ENCODE peak calls at places on chromosomes 4 and X, in four cellular contexts. O, D, Q and T are unnamed samples.

GRCh38 chrX:17032351-17032750 is 85.9 kb downstream of the REPS2 start:
- DNase-seq in O (peak; percentile 91), D (no peak), Q (no peak), T (no peak)

GRCh38 chrX:130902446-130902782 is 595 bp downstream of the ENOX2 start:
- DNase-seq in O (no peak), D (no peak), Q (no peak), T (no peak)

GRCh38 chrX:41472231-41472815 is 25.2 kb downstream of the NYX start:
- DNase-seq in O (no peak), D (no peak), Q (no peak), T (no peak)

GRCh38 chrX:110145854-110146253 is 142.9 kb downstream of the TMEM164 start:
- DNase-seq in O (no peak), D (no peak), Q (no peak), T (no peak)

GRCh38 chr4:184485279-184485678 is 10.9 kb upstream of the IRF2 start:
- DNase-seq in O (no peak), D (no peak), Q (no peak), T (no peak)

GRCh38 chrX:102599950-102600579 is 750 bp downstream of the ARMCX5 start:
- DNase-seq in O (no peak), D (no peak), Q (no peak), T (no peak)

GRCh38 chr4:108291137-108291536 is 122.4 kb upstream of the LEF1 start:
- DNase-seq in O (no peak), D (no peak), Q (no peak), T (no peak)

GRCh38 chr4:186554890-186555827 is at the start of gene MTNR1A:
- DNase-seq in O (no peak), D (no peak), Q (no peak), T (no peak)

GRCh38 chrX:72272868-72273267 is 4.2 kb downstream of the RPS4X start:
- DNase-seq in O (peak; percentile 44), D (no peak), Q (no peak), T (no peak)

GRCh38 chr4:20724915-20725314 is 24.7 kb downstream of the PACRGL start:
- DNase-seq in O (no peak), D (no peak), Q (no peak), T (no peak)

GRCh38 chr4:108804648-108805273 is 41.9 kb upstream of the ETNPPL start:
- DNase-seq in O (no peak), D (no peak), Q (no peak), T (no peak)

GRCh38 chrX:23332888-23333821 is 1.5 kb upstream of the PTCHD1 start:
- DNase-seq in O (no peak), D (no peak), Q (no peak), T (no peak)

GRCh38 chr4:88458091-88458740 is 1.3 kb downstream of the HERC5 start:
- DNase-seq in O (no peak), D (no peak), Q (no peak), T (no peak)
- H3K4me3 ChIP-seq in O (no peak overlapping the region), D (peak overlapping the region; percentile 78), Q (peak overlapping the region; percentile 74), T (peak overlapping the region; percentile 69)

GRCh38 chr4:17124767-17125166 is 226.3 kb upstream of the LDB2 start:
- DNase-seq in O (no peak), D (no peak), Q (no peak), T (no peak)
- TF ChIP-seq CTCF in O (peak; percentile 36), D (peak; percentile 10), Q (no peak), T (peak; percentile 31)

GRCh38 chr4:1348746-1349145 is 1.7 kb downstream of the UVSSA start:
- DNase-seq in O (no peak), D (no peak), Q (no peak), T (no peak)
- H3K4me3 ChIP-seq in O (no peak overlapping the region), D (no peak overlapping the region), Q (no peak overlapping the region), T (no peak overlapping the region)

GRCh38 chr4:83387922-83388676 is 53.5 kb upstream of the HPSE start:
- DNase-seq in O (no peak), D (no peak), Q (no peak), T (no peak)

GRCh38 chr4:83389756-83390505 is 55.3 kb upstream of the HPSE start:
- DNase-seq in O (no peak), D (no peak), Q (no peak), T (no peak)

GRCh38 chr4:83392562-83392961 is 57.9 kb upstream of the HPSE start:
- DNase-seq in O (no peak), D (no peak), Q (no peak), T (no peak)

GRCh38 chr4:83389037-83389755 is 54.5 kb upstream of the HPSE start:
- DNase-seq in O (no peak), D (no peak), Q (no peak), T (no peak)

GRCh38 chr4:83390965-83391364 is 56.3 kb upstream of the HPSE start:
- DNase-seq in O (no peak), D (no peak), Q (no peak), T (no peak)
- TF ChIP-seq CTCF in O (no peak), D (no peak), Q (no peak), T (no peak)

GRCh38 chrX:46573331-46573895 is at the start of gene CHST7:
- DNase-seq in O (no peak), D (peak; percentile 68), Q (peak; percentile 74), T (no peak)

GRCh38 chrX:46573896-46574336 is 351 bp downstream of the CHST7 start:
- DNase-seq in O (no peak), D (peak; percentile 49), Q (peak; percentile 71), T (no peak)

GRCh38 chrX:46572295-46572936 is 1.1 kb upstream of the CHST7 start:
- DNase-seq in O (no peak), D (no peak), Q (no peak), T (no peak)

GRCh38 chrX:46569621-46570020 is 3.9 kb upstream of the CHST7 start:
- DNase-seq in O (no peak), D (no peak), Q (no peak), T (no peak)

DNA sequence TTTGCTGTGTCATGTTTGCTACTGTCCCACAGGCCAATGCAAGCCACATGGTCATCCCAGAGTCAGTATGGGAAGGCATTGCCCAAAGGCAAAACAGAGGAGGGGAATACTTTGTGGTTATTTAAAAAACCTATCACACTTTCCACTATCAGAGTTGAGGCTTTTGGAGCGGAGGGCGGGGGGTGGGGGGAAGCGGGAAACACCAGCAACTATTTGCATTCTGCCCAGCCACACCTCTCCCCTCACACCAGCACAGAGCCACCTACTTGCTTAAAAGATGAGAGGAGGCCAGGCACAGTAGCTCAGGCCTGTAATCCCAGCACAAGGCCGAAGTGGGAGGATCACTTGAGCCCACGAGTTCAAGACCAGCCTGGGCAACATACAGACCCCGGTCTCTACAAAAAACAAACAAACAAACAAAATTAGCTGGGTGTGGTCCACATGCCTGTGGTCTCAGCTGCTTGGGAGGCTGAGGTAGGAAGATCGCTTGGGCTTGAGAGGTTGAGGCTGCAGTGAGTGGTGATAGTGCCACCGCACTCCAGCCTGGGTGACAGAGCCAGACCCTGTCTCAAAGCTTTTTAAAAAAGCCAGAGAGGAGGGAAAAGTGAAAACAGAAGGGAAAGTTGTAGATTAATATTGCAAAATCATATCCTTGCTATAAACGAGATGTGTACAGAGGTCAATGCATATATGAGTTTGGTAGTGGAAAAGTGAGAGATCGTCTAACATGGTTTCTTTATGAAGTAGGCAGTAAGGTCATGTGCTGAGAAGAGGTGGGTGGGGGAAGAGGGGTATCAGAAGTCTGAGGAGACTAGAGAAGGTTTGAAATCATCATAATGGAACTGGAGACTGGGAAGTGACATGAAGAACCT is 1.9 kb upstream of the CHST7 start:
- DNase-seq in O (no peak), D (no peak), Q (no peak), T (no peak)
- H3K4me3 ChIP-seq in O (no peak overlapping the region), D (no peak overlapping the region), Q (no peak overlapping the region), T (no peak overlapping the region)

GRCh38 chr4:37826282-37827029 is at the start of gene PGM2:
- DNase-seq in O (peak; percentile 51), D (peak; percentile 93), Q (peak; percentile 87), T (peak; percentile 61)
- TF ChIP-seq CTCF in O (peak; percentile 10), D (no peak), Q (no peak), T (no peak)

GRCh38 chrX:135295238-135295943 is 13.9 kb upstream of the ETDC start:
- DNase-seq in O (peak; percentile 1), D (peak; percentile 8), Q (no peak), T (peak; percentile 8)

GRCh38 chrX:135295944-135296305 is 13.4 kb upstream of the ETDC start:
- DNase-seq in O (no peak), D (no peak), Q (no peak), T (no peak)
- H3K4me3 ChIP-seq in O (peak overlapping the region; percentile 35), D (peak overlapping the region; percentile 18), Q (peak overlapping the region; percentile 18), T (peak overlapping the region; percentile 53)

DNA sequence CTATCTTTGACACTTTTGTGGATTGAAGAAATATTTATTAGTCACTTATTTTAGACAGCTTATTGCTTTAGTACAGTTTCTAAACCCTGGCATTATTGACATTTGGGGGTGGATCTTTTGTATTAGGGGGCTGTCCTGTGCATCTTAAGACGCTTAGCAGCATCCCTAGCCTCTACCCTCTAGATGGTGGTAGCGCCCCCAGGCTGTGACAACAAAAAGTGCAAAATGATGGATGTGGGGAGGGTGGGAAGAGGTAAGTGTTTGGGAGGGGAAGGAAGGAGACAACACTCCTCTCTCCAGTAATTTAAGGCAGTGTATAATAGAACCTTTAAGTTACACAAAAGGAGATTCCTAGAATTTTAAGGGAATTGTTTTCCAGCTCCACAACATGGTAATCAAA is 1210.6 kb downstream of the C4orf33 start:
- DNase-seq in O (no peak), D (no peak), Q (no peak), T (no peak)
- TF ChIP-seq CTCF in O (no peak), D (no peak), Q (no peak), T (no peak)